ENCODE peak calls at places on chromosomes 5 and 9, in four cellular contexts. A is mesenchymal stem cell, N is mammary epithelial cell, S is fibroblast of lung. D is an unnamed sample.

GRCh38 chr5:74412064-74412463 is 228.5 kb downstream of the ENC1 start:
- DNase-seq in A (no peak), N (no peak), S (no peak), D (no peak)

GRCh38 chr5:60883229-60883628 is 39.2 kb upstream of the ELOVL7 start:
- DNase-seq in A (peak; percentile 6), N (peak; percentile 5), S (peak; percentile 4), D (no peak)

GRCh38 chr9:22237497-22238363 is 208.9 kb upstream of the DMRTA1 start:
- DNase-seq in A (peak; percentile 91), N (peak; percentile 89), S (peak; percentile 79), D (peak; percentile 74)

GRCh38 chr5:113162770-113163169 is 186.2 kb downstream of the DCP2 start:
- DNase-seq in A (peak; percentile 67), N (peak; percentile 90), S (peak; percentile 44), D (peak; percentile 28)

GRCh38 chr5:177553671-177554429 is 513 bp downstream of the FAM193B start:
- DNase-seq in A (peak; percentile 30), N (peak; percentile 35), S (no peak), D (peak; percentile 47)

GRCh38 chr9:91814214-91814613 is 135.8 kb downstream of the ROR2 start:
- DNase-seq in A (no peak), N (no peak), S (peak; percentile 68), D (no peak)

GRCh38 chr5:135977375-135977928 is 22.7 kb upstream of the LECT2 start:
- DNase-seq in A (peak; percentile 84), N (peak; percentile 16), S (peak; percentile 45), D (no peak)

GRCh38 chr5:1447772-1448361 is 2.6 kb upstream of the SLC6A3 start:
- DNase-seq in A (no peak), N (no peak), S (no peak), D (no peak)

GRCh38 chr5:135249658-135250057 is 149.4 kb downstream of the MACROH2A1 start:
- DNase-seq in A (peak; percentile 35), N (no peak), S (no peak), D (no peak)

GRCh38 chr5:177234761-177235315 is 68.7 kb downstream of the RAB24 start:
- DNase-seq in A (peak; percentile 22), N (no peak), S (no peak), D (no peak)

GRCh38 chr9:110555971-110556370 is 23.6 kb downstream of the SVEP1 start:
- DNase-seq in A (peak; percentile 90), N (peak; percentile 29), S (peak; percentile 94), D (peak; percentile 37)

GRCh38 chr5:43061352-43061751 is 21.2 kb upstream of the ANXA2R start:
- DNase-seq in A (no peak), N (no peak), S (peak; percentile 39), D (no peak)

GRCh38 chr5:115179959-115180709 is 10.4 kb upstream of the TRIM36 start:
- DNase-seq in A (peak; percentile 27), N (peak; percentile 21), S (peak; percentile 19), D (no peak)

GRCh38 chr9:22098636-22099332 is 89.7 kb upstream of the CDKN2B start:
- DNase-seq in A (peak; percentile 36), N (peak; percentile 64), S (peak; percentile 62), D (no peak)

GRCh38 chr9:77013932-77014596 is 5.4 kb upstream of the FOXB2 start:
- DNase-seq in A (no peak), N (no peak), S (no peak), D (no peak)

GRCh38 chr9:72864327-72864726 is 88.5 kb downstream of the ALDH1A1 start:
- DNase-seq in A (peak; percentile 20), N (no peak), S (no peak), D (no peak)

GRCh38 chr5:35783551-35783950 is 73.1 kb upstream of the IL7R start:
- DNase-seq in A (no peak), N (no peak), S (no peak), D (no peak)

GRCh38 chr5:121251954-121252353 is 599.7 kb upstream of the FTMT start:
- DNase-seq in A (peak; percentile 8), N (peak; percentile 74), S (peak; percentile 4), D (no peak)

GRCh38 chr9:125430611-125431305 is 169.1 kb downstream of the GAPVD1 start:
- DNase-seq in A (no peak), N (no peak), S (no peak), D (no peak)

GRCh38 chr9:94894111-94894699 is 167.7 kb downstream of the AOPEP start:
- DNase-seq in A (no peak), N (no peak), S (peak; percentile 78), D (no peak)

GRCh38 chr5:151155777-151156731 is 1.5 kb downstream of the ANXA6 start:
- DNase-seq in A (peak; percentile 71), N (no peak), S (peak; percentile 67), D (no peak)

GRCh38 chr5:168737066-168737465 is 157.9 kb upstream of the PANK3 start:
- DNase-seq in A (no peak), N (no peak), S (no peak), D (no peak)

GRCh38 chr5:76084496-76085285 is 1.5 kb downstream of the SV2C start:
- DNase-seq in A (no peak), N (no peak), S (no peak), D (no peak)

GRCh38 chr9:123407537-123407828 is 51.5 kb downstream of the CRB2 start:
- DNase-seq in A (no peak), N (no peak), S (no peak), D (no peak)

GRCh38 chr5:6827815-6828214 is 114.6 kb downstream of the TENT4A start:
- DNase-seq in A (no peak), N (no peak), S (no peak), D (no peak)

GRCh38 chr5:122849746-122850145 is 4.3 kb downstream of the SNX24 start:
- DNase-seq in A (no peak), N (peak; percentile 81), S (peak; percentile 9), D (peak; percentile 52)

GRCh38 chr5:10648806-10649517 is 85.1 kb downstream of the ANKRD33B start:
- DNase-seq in A (no peak), N (no peak), S (no peak), D (no peak)

GRCh38 chr5:80054682-80055081 is 19.5 kb downstream of the THBS4 start:
- DNase-seq in A (no peak), N (peak; percentile 72), S (no peak), D (peak; percentile 85)

GRCh38 chr9:99127372-99128132 is 22.6 kb downstream of the TGFBR1 start:
- DNase-seq in A (no peak), N (peak; percentile 96), S (peak; percentile 27), D (no peak)

GRCh38 chr9:127214421-127215265 is 49.9 kb upstream of the GARNL3 start:
- DNase-seq in A (peak; percentile 51), N (peak; percentile 52), S (peak; percentile 54), D (peak; percentile 49)

GRCh38 chr5:78974011-78974410 is 11.1 kb downstream of the ARSB start:
- DNase-seq in A (peak; percentile 62), N (no peak), S (no peak), D (no peak)

GRCh38 chr9:110452227-110452801 is 114.7 kb upstream of the TXNDC8 start:
- DNase-seq in A (peak; percentile 19), N (peak; percentile 4), S (peak; percentile 43), D (no peak)

GRCh38 chr5:109692011-109692410 is 2.3 kb downstream of the MAN2A1 start:
- DNase-seq in A (peak; percentile 63), N (peak; percentile 24), S (peak; percentile 64), D (no peak)

GRCh38 chr5:162796507-162796906 is 640.9 kb upstream of the CCNG1 start:
- DNase-seq in A (no peak), N (no peak), S (no peak), D (no peak)

GRCh38 chr5:50744761-50745160 is 78.3 kb downstream of the PARP8 start:
- DNase-seq in A (peak; percentile 85), N (peak; percentile 13), S (peak; percentile 71), D (no peak)

GRCh38 chr5:74233571-74233970 is 407.0 kb downstream of the ENC1 start:
- DNase-seq in A (peak; percentile 74), N (peak; percentile 86), S (peak; percentile 61), D (peak; percentile 89)

GRCh38 chr9:123647145-123647544 is 282.8 kb downstream of the DENND1A start:
- DNase-seq in A (no peak), N (no peak), S (no peak), D (no peak)

GRCh38 chr9:2560175-2560574 is 61.4 kb upstream of the VLDLR start:
- DNase-seq in A (no peak), N (no peak), S (no peak), D (no peak)

DNA sequence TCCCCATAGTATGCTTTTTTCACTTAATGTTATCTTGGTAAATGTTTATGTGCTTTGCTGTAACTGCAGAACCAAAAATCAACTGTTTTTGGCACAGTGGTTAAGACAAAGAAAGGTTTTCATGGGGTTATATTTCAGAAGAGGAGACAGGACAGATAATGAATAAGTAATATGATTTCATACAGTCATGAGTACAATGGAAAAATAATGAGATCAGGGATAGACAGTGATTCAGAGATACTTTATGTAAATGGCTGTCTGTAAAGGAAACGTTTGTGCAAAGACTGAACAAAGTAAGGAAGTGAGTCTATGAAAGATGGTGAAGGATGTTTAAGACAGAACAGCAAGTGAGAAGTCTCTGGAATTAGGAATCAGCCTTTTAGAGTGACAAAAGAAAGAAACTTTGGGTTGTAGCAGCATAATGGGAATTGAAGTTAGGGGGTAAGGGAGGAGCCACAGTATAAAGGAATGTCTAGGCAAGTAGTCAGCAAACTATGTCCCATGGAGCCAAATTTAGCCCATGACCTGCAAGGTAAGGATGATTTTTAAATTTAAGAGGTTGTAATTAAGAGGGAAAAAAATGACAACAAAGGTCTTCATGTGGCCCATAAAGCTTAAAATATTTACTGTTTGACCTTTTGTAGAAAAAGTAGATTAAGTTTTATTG is 55.0 kb downstream of the TNPO1 start:
- DNase-seq in A (no peak), N (no peak), S (no peak), D (no peak)
- H3K4me2 ChIP-seq in A (no peak overlapping the region), N (no peak overlapping the region), S (no peak overlapping the region), D (no peak overlapping the region)

DNA sequence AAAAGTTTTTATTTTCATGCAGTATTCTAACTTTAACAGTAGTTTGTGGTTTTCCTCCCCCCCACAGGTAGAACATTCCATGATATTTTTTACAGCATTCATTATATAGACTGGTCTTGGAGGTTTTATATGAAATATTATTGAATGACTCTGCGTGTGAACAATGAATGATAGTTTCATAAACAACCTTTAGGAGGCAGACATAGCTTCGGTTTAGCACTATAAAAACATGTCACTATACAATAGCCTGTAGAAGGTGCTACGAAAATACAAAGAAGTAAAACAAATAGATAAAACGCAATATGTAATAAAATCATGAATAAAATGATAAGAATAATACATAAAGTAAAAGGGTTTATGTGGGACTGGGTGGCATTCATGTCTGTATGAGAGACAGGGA is 8.5 kb downstream of the KLF4 start:
- DNase-seq in A (no peak), N (no peak), S (peak; percentile 50), D (no peak)
- H3K4me2 ChIP-seq in A (no peak overlapping the region), N (no peak overlapping the region), S (no peak overlapping the region), D (peak overlapping the region; percentile 84)

GRCh38 chr9:8821910-8822666 is 1022.5 kb upstream of the DMAC1 start:
- DNase-seq in A (no peak), N (no peak), S (peak; percentile 48), D (no peak)
- H3K4me2 ChIP-seq in A (no peak overlapping the region), N (no peak overlapping the region), S (no peak overlapping the region), D (no peak overlapping the region)

GRCh38 chr5:17279487-17279886 is 62.1 kb downstream of the BASP1 start:
- DNase-seq in A (no peak), N (no peak), S (no peak), D (no peak)
- H3K4me2 ChIP-seq in A (no peak overlapping the region), N (no peak overlapping the region), S (no peak overlapping the region), D (no peak overlapping the region)

DNA sequence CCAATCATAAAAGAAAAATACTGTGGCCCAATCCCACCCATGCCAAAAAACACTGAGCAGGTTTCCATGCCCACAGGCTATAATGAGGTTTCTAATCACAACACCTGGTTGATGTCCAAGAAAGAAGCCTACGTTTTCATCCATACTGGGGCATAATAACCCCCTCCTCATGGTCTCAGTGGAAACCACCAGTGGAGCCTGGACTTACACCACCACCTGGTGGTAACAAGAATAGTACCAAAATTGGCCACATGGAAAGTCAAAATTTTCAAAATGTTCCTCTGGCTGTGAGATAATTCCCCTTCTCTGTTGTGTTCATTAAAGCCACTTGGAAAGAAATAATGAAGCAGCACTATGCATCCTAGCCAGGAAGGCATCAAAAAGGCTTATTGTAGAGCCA is 687.3 kb upstream of the ST8SIA4 start:
- DNase-seq in A (no peak), N (no peak), S (no peak), D (no peak)
- H3K4me2 ChIP-seq in A (no peak overlapping the region), N (no peak overlapping the region), S (no peak overlapping the region), D (no peak overlapping the region)

D was measured in PC-9.